ENCODE peak calls at places on chromosomes 16 and 17, in eight cellular contexts. K is tibial nerve; G is CD4-positive, alpha-beta memory T cell; S is OCI-LY7; R is pancreas; Y is lung; I is A549; D is neuronal stem cell. W is an unnamed sample.
A peak's percentile ranks its signal among the peaks of the same experiment; 100 is the strongest.

GRCh38 chr17:71251936-71252335 is 868.9 kb upstream of the SOX9 start:
- DNase-seq in Y (no peak), K (no peak), I (no peak), D (no peak), R (no peak), S (no peak), G (no peak), W (no peak)

GRCh38 chr16:57740423-57741071 is 5.0 kb downstream of the KATNB1 start:
- DNase-seq in R (no peak), D (no peak), G (no peak), I (no peak), Y (no peak), K (no peak), S (no peak), W (no peak)

GRCh38 chr17:71482625-71483024 is 638.2 kb upstream of the SOX9 start:
- DNase-seq in R (no peak), K (no peak), I (no peak), S (no peak), D (no peak), G (no peak), Y (no peak), W (no peak)

GRCh38 chr16:55021595-55022475 is 91.2 kb downstream of the IRX5 start:
- DNase-seq in R (no peak), Y (no peak), K (no peak), G (no peak), I (peak; percentile 21), S (no peak), D (no peak), W (peak; percentile 56)

GRCh38 chr17:57750109-57750845 is 5.2 kb upstream of the CCDC182 start:
- DNase-seq in S (peak; percentile 11), Y (no peak), I (no peak), R (no peak), G (no peak), D (no peak), K (no peak), W (no peak)

GRCh38 chr16:30378236-30379164 is 3.9 kb downstream of the SEPTIN1 start:
- DNase-seq in R (peak; percentile 98), S (peak; percentile 99), D (peak; percentile 98), Y (peak; percentile 99), I (peak; percentile 93), K (peak; percentile 99), G (peak; percentile 99), W (peak; percentile 98)

GRCh38 chr17:43126911-43127290 is 1.7 kb upstream of the BRCA1 start:
- DNase-seq in R (no peak), G (no peak), K (no peak), Y (no peak), D (no peak), S (no peak), I (no peak), W (no peak)

GRCh38 chr17:35809855-35810461 is 674 bp downstream of the TAF15 start:
- DNase-seq in R (no peak), D (no peak), K (no peak), S (no peak), G (no peak), Y (no peak), I (no peak), W (no peak)

GRCh38 chr16:89855301-89855945 is 18.0 kb upstream of the TCF25 start:
- DNase-seq in R (no peak), S (no peak), G (no peak), K (no peak), D (no peak), Y (no peak), I (no peak), W (no peak)

GRCh38 chr17:14341866-14342265 is 41.0 kb downstream of the HS3ST3B1 start:
- DNase-seq in S (no peak), R (no peak), K (no peak), Y (no peak), D (no peak), I (no peak), G (no peak), W (no peak)

GRCh38 chr16:22659933-22660332 is 149.2 kb downstream of the NPIPB5 start:
- DNase-seq in S (no peak), R (no peak), D (no peak), I (no peak), K (no peak), Y (no peak), G (no peak), W (no peak)

GRCh38 chr16:27238591-27238990 is 30.0 kb downstream of the NSMCE1 start:
- DNase-seq in G (no peak), K (no peak), Y (no peak), R (no peak), D (no peak), S (no peak), I (no peak), W (no peak)

GRCh38 chr17:77130521-77130920 is 10.2 kb upstream of the SEC14L1 start:
- DNase-seq in Y (no peak), I (no peak), S (no peak), D (no peak), G (no peak), K (no peak), R (no peak), W (no peak)

GRCh38 chr17:45342306-45342705 is 25.5 kb upstream of the MAP3K14 start:
- DNase-seq in Y (no peak), K (no peak), S (no peak), R (no peak), D (no peak), G (no peak), I (no peak), W (no peak)

GRCh38 chr16:11792404-11793260 is 4.4 kb downstream of the ZC3H7A start:
- DNase-seq in G (no peak), K (no peak), D (no peak), Y (peak; percentile 59), I (no peak), R (peak; percentile 68), S (no peak), W (peak; percentile 92)

GRCh38 chr16:66486773-66487579 is 59.9 kb downstream of the BEAN1 start:
- DNase-seq in K (no peak), I (no peak), Y (no peak), R (no peak), S (no peak), G (no peak), D (no peak), W (no peak)

GRCh38 chr16:4615389-4616046 is 830 bp upstream of the UBALD1 start:
- DNase-seq in I (no peak), K (peak; percentile 20), G (peak; percentile 9), Y (no peak), D (no peak), R (peak; percentile 62), S (peak; percentile 36), W (no peak)
- H3K4me3 ChIP-seq in I (peak overlapping the region; percentile 89), K (peak overlapping the region; percentile 60), G (peak overlapping the region; percentile 49), Y (no peak overlapping the region), D (no peak overlapping the region), R (peak overlapping the region; percentile 97), S (peak overlapping the region; percentile 91), W (peak overlapping the region; percentile 39)

GRCh38 chr17:55296699-55297098 is 31.9 kb downstream of the HLF start:
- DNase-seq in G (no peak), R (no peak), Y (no peak), S (no peak), K (no peak), I (no peak), D (no peak), W (no peak)

GRCh38 chr17:55299162-55299838 is 34.5 kb downstream of the HLF start:
- DNase-seq in S (no peak), R (no peak), G (no peak), Y (no peak), K (no peak), I (no peak), D (no peak), W (no peak)

GRCh38 chr17:55299890-55300289 is 35.1 kb downstream of the HLF start:
- DNase-seq in R (no peak), K (no peak), S (no peak), I (no peak), G (no peak), Y (no peak), D (no peak), W (no peak)

GRCh38 chr17:55296171-55296695 is 31.5 kb downstream of the HLF start:
- DNase-seq in S (no peak), R (no peak), K (no peak), I (no peak), G (no peak), Y (no peak), D (no peak), W (no peak)

GRCh38 chr17:55298111-55298510 is 33.4 kb downstream of the HLF start:
- DNase-seq in Y (no peak), R (no peak), I (no peak), S (no peak), D (no peak), G (no peak), K (no peak), W (no peak)
- H3K4me1 ChIP-seq in Y (peaks cover 3% of the 10 kb centered on the region), R (no peaks in the 10 kb centered on the region), I (peaks cover 3% of the 10 kb centered on the region), S (peaks cover 4% of the 10 kb centered on the region), D (no peaks in the 10 kb centered on the region), G (no peaks in the 10 kb centered on the region), K (peaks cover 19% of the 10 kb centered on the region), W (peaks cover 2% of the 10 kb centered on the region)

DNA sequence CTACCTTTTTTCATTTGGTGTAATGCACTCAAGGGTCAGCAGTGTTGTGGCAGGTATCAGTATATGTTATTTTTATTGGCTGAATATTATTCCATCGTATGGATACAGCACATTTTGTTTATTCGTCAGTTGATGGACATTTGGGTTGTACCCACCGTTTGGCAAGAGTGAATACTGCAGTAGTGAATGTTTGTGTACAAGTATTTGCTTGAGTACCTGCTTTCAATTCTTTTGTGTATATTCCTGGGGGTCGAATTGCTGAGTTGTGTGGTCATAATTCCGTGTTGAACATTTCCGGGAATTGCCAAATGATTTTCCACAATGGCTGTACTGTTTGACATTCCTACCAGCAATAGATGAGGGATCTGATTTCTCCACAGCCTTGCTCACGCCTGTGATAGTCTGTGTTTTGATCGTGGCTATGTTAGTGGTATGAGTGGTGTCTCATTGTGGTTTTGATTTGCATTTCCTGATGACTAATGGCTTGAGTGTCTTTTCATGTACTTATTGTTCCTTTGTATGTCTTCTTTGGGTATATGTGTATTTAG is 108.4 kb downstream of the OR1D5 start:
- DNase-seq in G (no peak), R (no peak), K (no peak), S (peak; percentile 65), Y (no peak), D (no peak), I (peak; percentile 90), W (no peak)
- H3K27ac ChIP-seq in G (no peak overlapping the region), R (peak overlapping the region; percentile 49), K (peak overlapping the region; percentile 64), S (peak overlapping the region; percentile 67), Y (no peak overlapping the region), D (no peak overlapping the region), I (peak overlapping the region; percentile 91), W (no peak overlapping the region)

GRCh38 chr17:70073799-70074198 is 1.2 kb upstream of the KCNJ16 start:
- DNase-seq in I (no peak), Y (no peak), G (no peak), D (no peak), S (no peak), K (no peak), R (no peak), W (no peak)

GRCh38 chr17:70073326-70073725 is 1.7 kb upstream of the KCNJ16 start:
- DNase-seq in S (no peak), Y (no peak), I (no peak), D (no peak), G (no peak), R (no peak), K (no peak), W (no peak)

GRCh38 chr17:70074991-70075390 is at the start of gene KCNJ16:
- DNase-seq in Y (no peak), S (no peak), K (no peak), D (no peak), G (no peak), R (peak; percentile 65), I (peak; percentile 25), W (peak; percentile 92)

GRCh38 chr17:70072900-70073299 is 2.1 kb upstream of the KCNJ16 start:
- DNase-seq in S (no peak), K (no peak), R (no peak), D (no peak), G (no peak), I (no peak), Y (no peak), W (no peak)

GRCh38 chr17:70074236-70074830 is 692 bp upstream of the KCNJ16 start:
- DNase-seq in K (no peak), I (no peak), R (no peak), S (no peak), D (no peak), G (no peak), Y (no peak), W (peak; percentile 14)
- H3K4me3 ChIP-seq in K (no peak overlapping the region), I (no peak overlapping the region), R (no peak overlapping the region), S (no peak overlapping the region), D (no peak overlapping the region), G (no peak overlapping the region), Y (no peak overlapping the region), W (no peak overlapping the region)

W was measured in small intestine.